ENCODE peak calls at places on chromosomes 4 and X, in five cellular contexts. One of them, this sample, is unnamed.
A peak's percentile ranks its signal among the peaks of the same experiment; 100 is the strongest.

GRCh38 chr4:145545538-145546224 is 64.0 kb downstream of the SMAD1 start:
- DNase-seq in NT2/D1: peak; percentile 3
- DNase-seq in HepG2: no peak
- DNase-seq in GM12878: no peak
- DNase-seq in H1: no peak
- DNase-seq in this sample: no peak

GRCh38 chr4:8322794-8323704 is 53.5 kb downstream of the HTRA3 start:
- DNase-seq in GM12878: no peak
- DNase-seq in H1: peak; percentile 11
- DNase-seq in NT2/D1: no peak
- DNase-seq in HepG2: no peak
- DNase-seq in this sample: no peak

GRCh38 chr4:121484633-121485032 is 103.8 kb upstream of the QRFPR start:
- DNase-seq in NT2/D1: peak; percentile 25
- DNase-seq in GM12878: no peak
- DNase-seq in HepG2: peak; percentile 36
- DNase-seq in H1: no peak
- DNase-seq in this sample: peak; percentile 37

GRCh38 chr4:102524691-102525090 is 23.5 kb downstream of the NFKB1 start:
- DNase-seq in GM12878: no peak
- DNase-seq in NT2/D1: no peak
- DNase-seq in H1: no peak
- DNase-seq in HepG2: no peak
- DNase-seq in this sample: no peak

GRCh38 chrX:53714580-53715335 is 28.2 kb upstream of the HUWE1 start:
- DNase-seq in H1: no peak
- DNase-seq in NT2/D1: no peak
- DNase-seq in GM12878: peak; percentile 89
- DNase-seq in HepG2: no peak
- DNase-seq in this sample: no peak

GRCh38 chrX:144275403-144275802 is 391.5 kb downstream of the UBE2NL start:
- DNase-seq in HepG2: no peak
- DNase-seq in NT2/D1: no peak
- DNase-seq in H1: no peak
- DNase-seq in GM12878: no peak
- DNase-seq in this sample: no peak

GRCh38 chrX:141214216-141214615 is 28.1 kb downstream of the SPANXC start:
- DNase-seq in NT2/D1: no peak
- DNase-seq in H1: no peak
- DNase-seq in GM12878: no peak
- DNase-seq in HepG2: no peak
- DNase-seq in this sample: no peak

GRCh38 chr4:186979966-186980745 is 256.5 kb upstream of the FAT1 start:
- DNase-seq in NT2/D1: no peak
- DNase-seq in HepG2: no peak
- DNase-seq in GM12878: no peak
- DNase-seq in H1: no peak
- DNase-seq in this sample: no peak

GRCh38 chr4:61079976-61080375 is 120.2 kb upstream of the ADGRL3 start:
- DNase-seq in HepG2: no peak
- DNase-seq in GM12878: no peak
- DNase-seq in NT2/D1: no peak
- DNase-seq in H1: no peak
- DNase-seq in this sample: no peak

GRCh38 chrX:17081535-17081934 is 135.1 kb downstream of the REPS2 start:
- DNase-seq in H1: no peak
- DNase-seq in GM12878: no peak
- DNase-seq in HepG2: no peak
- DNase-seq in NT2/D1: no peak
- DNase-seq in this sample: no peak

GRCh38 chrX:8084023-8084422 is 87.0 kb downstream of the VCX2 start:
- DNase-seq in HepG2: no peak
- DNase-seq in H1: no peak
- DNase-seq in NT2/D1: no peak
- DNase-seq in GM12878: no peak
- DNase-seq in this sample: no peak

GRCh38 chrX:105608745-105609144 is 213.6 kb upstream of the NRK start:
- DNase-seq in NT2/D1: no peak
- DNase-seq in HepG2: no peak
- DNase-seq in GM12878: no peak
- DNase-seq in H1: no peak
- DNase-seq in this sample: no peak

GRCh38 chr4:101252721-101253120 is 94.6 kb downstream of the PPP3CA start:
- DNase-seq in GM12878: no peak
- DNase-seq in H1: no peak
- DNase-seq in HepG2: no peak
- DNase-seq in NT2/D1: no peak
- DNase-seq in this sample: no peak

GRCh38 chr4:36414248-36414647 is 132.8 kb downstream of the DTHD1 start:
- DNase-seq in GM12878: no peak
- DNase-seq in HepG2: no peak
- DNase-seq in NT2/D1: no peak
- DNase-seq in H1: no peak
- DNase-seq in this sample: no peak

GRCh38 chr4:156654410-156654809 is 317.2 kb downstream of the PDGFC start:
- DNase-seq in HepG2: peak; percentile 66
- DNase-seq in H1: no peak
- DNase-seq in GM12878: no peak
- DNase-seq in NT2/D1: no peak
- DNase-seq in this sample: no peak

GRCh38 chr4:168832746-168833575 is 177.1 kb downstream of the CBR4 start:
- DNase-seq in NT2/D1: peak; percentile 22
- DNase-seq in GM12878: no peak
- DNase-seq in HepG2: no peak
- DNase-seq in H1: peak; percentile 80
- DNase-seq in this sample: peak; percentile 21

GRCh38 chr4:43362875-43363636 is 470.5 kb downstream of the GRXCR1 start:
- DNase-seq in H1: no peak
- DNase-seq in HepG2: no peak
- DNase-seq in GM12878: no peak
- DNase-seq in NT2/D1: no peak
- DNase-seq in this sample: no peak

GRCh38 chrX:101550825-101551767 is 749 bp downstream of the ARMCX1 start:
- DNase-seq in H1: peak; percentile 59
- DNase-seq in HepG2: no peak
- DNase-seq in GM12878: no peak
- DNase-seq in NT2/D1: peak; percentile 6
- DNase-seq in this sample: no peak

GRCh38 chr4:138643827-138644226 is 371.8 kb upstream of the NOCT start:
- DNase-seq in GM12878: no peak
- DNase-seq in HepG2: no peak
- DNase-seq in H1: no peak
- DNase-seq in NT2/D1: no peak
- DNase-seq in this sample: no peak

GRCh38 chr4:84952004-84952403 is 14.5 kb downstream of the WDFY3 start:
- DNase-seq in GM12878: no peak
- DNase-seq in HepG2: peak; percentile 62
- DNase-seq in H1: no peak
- DNase-seq in NT2/D1: no peak
- DNase-seq in this sample: no peak

GRCh38 chr4:116618638-116619037 is 466.7 kb downstream of the TRAM1L1 start:
- DNase-seq in GM12878: no peak
- DNase-seq in NT2/D1: no peak
- DNase-seq in HepG2: no peak
- DNase-seq in H1: no peak
- DNase-seq in this sample: no peak

GRCh38 chr4:102694791-102695190 is 66.0 kb downstream of the MANBA start:
- DNase-seq in HepG2: no peak
- DNase-seq in H1: no peak
- DNase-seq in GM12878: no peak
- DNase-seq in NT2/D1: no peak
- DNase-seq in this sample: no peak

GRCh38 chrX:48021026-48021900 is 14.5 kb downstream of the SPACA5 start:
- DNase-seq in NT2/D1: peak; percentile 68
- DNase-seq in HepG2: peak; percentile 71
- DNase-seq in H1: peak; percentile 78
- DNase-seq in GM12878: peak; percentile 62
- DNase-seq in this sample: peak; percentile 61

GRCh38 chrX:41922694-41923171 is 621 bp downstream of the CASK start:
- DNase-seq in HepG2: no peak
- DNase-seq in H1: peak; percentile 49
- DNase-seq in GM12878: no peak
- DNase-seq in NT2/D1: no peak
- DNase-seq in this sample: peak; percentile 17
- TF ChIP-seq SUZ12 in HepG2: no peak
- TF ChIP-seq SUZ12 in H1: no peak
- TF ChIP-seq SUZ12 in GM12878: no peak
- TF ChIP-seq SUZ12 in NT2/D1: no peak
- TF ChIP-seq SUZ12 in this sample: no peak

GRCh38 chrX:63751481-63751880 is 33.5 kb downstream of the ARHGEF9 start:
- DNase-seq in H1: no peak
- DNase-seq in NT2/D1: no peak
- DNase-seq in HepG2: no peak
- DNase-seq in GM12878: no peak
- DNase-seq in this sample: no peak
- TF ChIP-seq SUZ12 in H1: no peak
- TF ChIP-seq SUZ12 in NT2/D1: no peak
- TF ChIP-seq SUZ12 in HepG2: no peak
- TF ChIP-seq SUZ12 in GM12878: no peak
- TF ChIP-seq SUZ12 in this sample: no peak

GRCh38 chr4:174524242-174524641 is 2.0 kb upstream of the HPGD start:
- DNase-seq in GM12878: no peak
- DNase-seq in HepG2: no peak
- DNase-seq in H1: no peak
- DNase-seq in NT2/D1: no peak
- DNase-seq in this sample: no peak

GRCh38 chr4:174520655-174521054 is 1.6 kb downstream of the HPGD start:
- DNase-seq in HepG2: no peak
- DNase-seq in H1: no peak
- DNase-seq in GM12878: no peak
- DNase-seq in NT2/D1: no peak
- DNase-seq in this sample: no peak

GRCh38 chr4:174521800-174522182 is 497 bp downstream of the HPGD start:
- DNase-seq in GM12878: no peak
- DNase-seq in NT2/D1: no peak
- DNase-seq in HepG2: no peak
- DNase-seq in H1: peak; percentile 53
- DNase-seq in this sample: peak; percentile 16

GRCh38 chr4:174522183-174523002 is at the start of gene HPGD:
- DNase-seq in NT2/D1: no peak
- DNase-seq in GM12878: no peak
- DNase-seq in HepG2: no peak
- DNase-seq in H1: peak; percentile 67
- DNase-seq in this sample: peak; percentile 49

GRCh38 chr4:174523003-174523693 is 860 bp upstream of the HPGD start:
- DNase-seq in H1: no peak
- DNase-seq in GM12878: no peak
- DNase-seq in NT2/D1: no peak
- DNase-seq in HepG2: no peak
- DNase-seq in this sample: peak; percentile 9
- TF ChIP-seq SUZ12 in H1: no peak
- TF ChIP-seq SUZ12 in GM12878: no peak
- TF ChIP-seq SUZ12 in NT2/D1: no peak
- TF ChIP-seq SUZ12 in HepG2: no peak
- TF ChIP-seq SUZ12 in this sample: no peak

DNA sequence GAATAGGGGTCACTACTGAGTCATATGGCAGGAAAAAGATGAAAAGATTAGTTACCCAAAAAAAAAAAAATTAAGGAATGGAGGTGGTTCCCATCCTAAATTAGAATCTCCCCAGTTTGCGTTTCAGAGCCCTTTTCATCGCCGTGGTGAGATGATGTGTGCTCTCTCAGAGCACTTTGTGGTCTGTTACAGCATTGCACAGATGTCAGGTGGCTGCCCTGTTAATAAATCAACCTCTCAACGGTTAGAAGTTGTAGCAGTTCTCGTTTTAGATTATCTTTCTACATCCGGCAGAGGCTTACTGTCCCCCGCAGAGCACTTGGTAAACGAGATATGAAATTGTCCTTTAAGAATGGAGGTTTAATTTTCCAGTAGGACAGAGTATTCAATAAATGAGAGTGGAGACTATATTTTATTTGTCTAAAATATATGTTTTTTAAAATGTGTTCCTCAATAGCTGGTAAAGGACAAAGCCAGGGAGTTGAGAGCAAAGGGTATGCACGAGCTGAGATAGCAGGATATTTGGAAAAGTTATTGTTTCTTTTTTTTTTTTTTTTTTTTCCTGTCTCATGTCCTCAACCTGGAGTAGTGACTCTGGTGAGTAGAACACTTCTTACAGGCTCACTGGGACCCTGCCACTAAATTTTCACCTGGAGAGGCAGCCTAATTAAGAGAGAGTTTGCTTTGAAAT is 26.9 kb downstream of the AFF1 start:
- DNase-seq in HepG2: no peak
- DNase-seq in H1: no peak
- DNase-seq in GM12878: peak; percentile 85
- DNase-seq in NT2/D1: no peak
- DNase-seq in this sample: peak; percentile 59
- TF ChIP-seq SUZ12 in HepG2: no peak
- TF ChIP-seq SUZ12 in H1: no peak
- TF ChIP-seq SUZ12 in GM12878: no peak
- TF ChIP-seq SUZ12 in NT2/D1: no peak
- TF ChIP-seq SUZ12 in this sample: no peak

This sample was measured in HEK293T.